ENCODE peak calls at places on chromosome 9, in nine cellular contexts. C, U, L, X, T, I, D, Z and A are unnamed samples.

GRCh38 chr9:136714876-136715239 is 2.5 kb downstream of the DIPK1B start:
- DNase-seq in Z (no peak), C (no peak), U (no peak), X (no peak), L (no peak), I (no peak), D (no peak), T (no peak), A (no peak)

GRCh38 chr9:82706781-82707180 is 356.2 kb downstream of the RASEF start:
- DNase-seq in Z (no peak), C (no peak), D (no peak), I (no peak), U (no peak), T (no peak), L (no peak), X (no peak), A (no peak)

GRCh38 chr9:81604306-81605153 is 84.8 kb downstream of the TLE1 start:
- DNase-seq in D (no peak), U (no peak), C (no peak), Z (no peak), L (no peak), T (no peak), X (no peak), I (no peak), A (no peak)

GRCh38 chr9:129208191-129209091 is 30.4 kb upstream of the IER5L start:
- DNase-seq in X (peak), T (no peak), L (no peak), U (peak), D (no peak), Z (no peak), I (peak), C (peak), A (no peak)

GRCh38 chr9:133251773-133252172 is 23.2 kb downstream of the ABO start:
- DNase-seq in C (no peak), Z (no peak), U (no peak), D (peak), L (no peak), X (no peak), T (no peak), I (no peak), A (peak)

GRCh38 chr9:135022191-135022870 is 65.1 kb upstream of the OLFM1 start:
- DNase-seq in U (no peak), I (no peak), Z (no peak), C (no peak), T (no peak), L (no peak), D (no peak), X (no peak), A (no peak)

GRCh38 chr9:127168756-127169506 is 46.5 kb upstream of the ANGPTL2 start:
- DNase-seq in T (peak), L (no peak), I (no peak), Z (no peak), U (no peak), C (no peak), X (no peak), D (peak), A (no peak)

GRCh38 chr9:16092142-16092541 is 539.3 kb downstream of the CCDC171 start:
- DNase-seq in D (no peak), Z (no peak), T (no peak), X (no peak), I (no peak), L (no peak), U (no peak), C (no peak), A (no peak)

GRCh38 chr9:124258765-124259272 is 1.1 kb downstream of the NEK6 start:
- DNase-seq in U (peak), I (no peak), C (peak), Z (no peak), L (no peak), D (no peak), X (no peak), T (peak), A (no peak)

GRCh38 chr9:92641092-92641809 is 28.7 kb downstream of the IPPK start:
- DNase-seq in D (no peak), L (no peak), I (no peak), U (no peak), C (peak), X (no peak), Z (no peak), T (peak), A (no peak)

GRCh38 chr9:114143214-114143613 is 12.1 kb upstream of the COL27A1 start:
- DNase-seq in D (no peak), L (no peak), Z (no peak), X (no peak), I (no peak), T (no peak), U (no peak), C (no peak), A (no peak)

GRCh38 chr9:78035369-78035993 is 3.9 kb upstream of the GNAQ start:
- DNase-seq in C (peak), L (peak), I (peak), X (peak), Z (peak), D (peak), U (peak), T (peak), A (peak)

GRCh38 chr9:128771745-128772519 is at the start of gene ZER1:
- DNase-seq in Z (peak), C (peak), U (peak), L (peak), D (peak), X (peak), I (peak), T (peak), A (peak)

DNA sequence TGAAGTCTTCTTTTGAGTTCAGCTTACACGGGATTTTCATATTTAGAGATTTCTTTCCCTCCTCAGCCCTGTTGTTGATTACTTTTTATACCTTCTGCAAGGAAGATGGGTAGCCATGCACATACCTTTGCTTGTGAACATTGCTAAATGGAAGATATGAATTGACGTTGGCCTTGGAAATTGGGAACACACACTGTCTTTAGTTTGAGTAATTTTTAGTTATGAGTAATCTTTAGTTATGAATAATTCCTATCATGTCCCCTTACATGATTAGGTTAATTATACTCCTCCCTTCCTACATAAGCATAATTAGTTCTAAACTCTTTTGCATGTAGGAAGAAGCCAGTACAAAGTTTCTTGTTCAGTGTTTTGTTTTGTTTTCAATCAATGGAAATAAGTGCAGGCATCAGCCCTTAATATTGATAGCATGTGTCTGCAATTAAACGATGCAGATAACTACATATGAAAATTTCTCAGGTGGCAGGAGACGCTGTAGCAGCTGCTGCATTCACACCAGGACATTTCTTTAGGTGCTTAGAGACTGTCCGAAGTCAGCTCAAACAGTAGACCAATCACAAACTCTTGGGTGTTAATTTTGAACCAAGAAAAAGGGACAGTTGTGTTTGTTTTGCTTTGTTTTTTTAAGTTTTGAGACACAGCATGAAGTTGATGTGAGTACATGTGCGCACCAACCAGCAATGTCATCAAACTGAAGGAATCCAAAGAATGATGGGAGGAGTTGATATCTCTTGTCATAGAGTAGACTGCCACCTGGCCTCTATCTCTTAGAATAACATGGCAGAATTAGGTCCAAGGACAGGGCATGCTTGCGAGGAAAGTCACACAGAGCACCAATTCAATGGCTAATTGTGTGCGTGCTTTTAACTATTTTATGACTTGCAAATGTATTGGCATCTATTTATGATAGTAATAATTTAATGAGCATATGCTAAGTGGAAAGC is 51.4 kb downstream of the SMARCA2 start:
- DNase-seq in X (peak), U (no peak), T (no peak), Z (no peak), I (no peak), L (peak), D (no peak), C (no peak), A (peak)
- TF ChIP-seq CTCF in X (peak), U (no peak), T (no peak), Z (peak), I (peak), L (peak), D (peak), C (peak), A (no peak)

DNA sequence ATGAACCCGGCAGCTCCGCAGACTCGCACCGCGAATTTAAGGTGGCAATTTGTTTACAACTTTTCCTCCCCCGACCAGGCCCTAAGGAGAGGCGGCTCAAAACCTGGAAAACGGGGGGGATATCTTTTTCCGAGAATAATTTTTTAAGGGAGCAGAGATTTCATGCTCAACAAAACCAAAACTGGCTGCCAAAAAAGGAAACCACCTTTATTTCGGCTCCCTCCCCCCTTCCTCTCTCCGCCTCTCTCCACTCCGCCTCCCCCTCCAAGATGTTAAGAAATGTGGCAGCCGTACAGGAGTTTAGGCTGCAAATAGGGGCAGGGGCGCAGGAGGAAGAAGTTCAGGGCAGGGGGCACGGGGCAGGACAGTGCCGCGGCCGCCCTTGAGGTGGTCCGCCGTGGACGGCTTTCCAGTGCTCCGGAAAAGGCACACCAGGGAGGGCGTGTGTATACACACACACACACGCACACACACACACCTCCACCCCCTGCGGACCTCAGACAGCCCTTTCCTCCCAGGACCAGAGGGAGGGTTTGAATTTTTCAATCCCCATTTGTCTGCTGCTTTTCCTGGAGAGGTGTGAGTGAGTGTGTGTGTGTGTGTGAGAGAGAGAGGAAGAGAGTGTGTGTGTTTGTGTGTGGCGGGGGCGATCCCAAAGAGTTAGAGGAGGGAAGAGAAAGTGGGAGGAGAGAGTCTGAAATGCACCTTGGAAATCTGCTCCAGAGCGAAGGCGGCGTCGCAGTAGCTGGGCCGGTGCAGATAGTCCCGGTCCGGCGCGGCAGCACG is 9.1 kb downstream of the PTCH1 start:
- DNase-seq in I (peak), U (peak), D (peak), T (peak), L (peak), Z (peak), C (peak), X (peak), A (peak)
- TF ChIP-seq CTCF in I (no peak), U (no peak), D (no peak), T (no peak), L (no peak), Z (no peak), C (no peak), X (no peak), A (no peak)

GRCh38 chr9:36597412-36598178 is 24.9 kb downstream of the MELK start:
- DNase-seq in Z (peak), I (no peak), T (no peak), L (peak), U (peak), D (peak), X (peak), C (no peak), A (peak)
- TF ChIP-seq CTCF in Z (peak), I (no peak), T (peak), L (peak), U (peak), D (peak), X (peak), C (peak), A (peak)

GRCh38 chr9:122949696-122950095 is 8.9 kb downstream of the RABGAP1 start:
- DNase-seq in C (no peak), Z (no peak), I (no peak), U (no peak), D (no peak), L (no peak), T (no peak), X (no peak), A (no peak)
- TF ChIP-seq CTCF in C (no peak), Z (no peak), I (no peak), U (no peak), D (no peak), L (no peak), T (no peak), X (no peak), A (no peak)

GRCh38 chr9:87107072-87107471 is 159.8 kb upstream of the GAS1 start:
- DNase-seq in U (no peak), I (no peak), T (no peak), C (peak), Z (no peak), X (peak), L (no peak), D (no peak), A (no peak)
- TF ChIP-seq CTCF in U (peak), I (no peak), T (no peak), C (peak), Z (no peak), X (peak), L (peak), D (no peak), A (no peak)

DNA sequence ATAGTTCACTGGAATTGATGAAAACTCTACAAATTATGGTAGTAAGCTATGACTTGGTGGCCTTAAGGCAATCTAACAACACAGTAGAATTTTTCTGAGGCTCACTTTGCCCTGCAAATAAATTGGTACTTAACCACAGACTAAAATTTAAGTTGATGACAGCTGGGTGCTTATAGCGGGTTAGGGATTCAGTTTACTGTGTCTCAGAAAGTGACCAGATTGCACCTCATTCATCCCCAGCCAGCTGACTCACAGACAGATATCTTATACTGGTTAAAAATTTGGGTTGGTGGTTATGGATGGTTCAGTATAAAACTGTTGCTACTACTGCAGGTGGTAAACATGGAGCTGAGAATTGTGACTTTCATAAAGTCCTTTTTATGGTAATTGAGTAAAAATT is 2.8 kb downstream of the CKS2 start:
- DNase-seq in C (no peak), T (no peak), U (no peak), Z (no peak), L (no peak), X (no peak), I (no peak), D (no peak), A (no peak)
- TF ChIP-seq CTCF in C (no peak), T (no peak), U (no peak), Z (no peak), L (no peak), X (no peak), I (no peak), D (no peak), A (no peak)